ENCODE peak calls at places on chromosomes 7 and 10, in ten cellular contexts. O is heart right ventricle, H is right lobe of liver, A is hepatocyte, N is left ventricle myocardium inferior, J is upper lobe of right lung, B is suprapubic skin, W is Peyer's patch, X is endothelial cell of umbilical vein, I is PC-3. K is an unnamed sample.

GRCh38 chr7:33130184-33130583 is 820 bp downstream of the BBS9 start:
- DNase-seq in O (no peak), H (no peak), A (no peak), N (no peak), J (no peak), B (no peak), W (no peak), X (peak; percentile 9), I (no peak), K (peak; percentile 33)

GRCh38 chr10:92598321-92598720 is 5.4 kb downstream of the KIF11 start:
- DNase-seq in O (no peak), H (no peak), A (no peak), N (no peak), J (no peak), B (no peak), W (no peak), X (no peak), I (no peak), K (no peak)

GRCh38 chr10:124172241-124172661 is 78.9 kb upstream of the CHST15 start:
- DNase-seq in O (no peak), H (no peak), A (no peak), N (no peak), J (no peak), B (no peak), W (no peak), X (no peak), I (no peak), K (no peak)

GRCh38 chr7:135102372-135102771 is 45.5 kb upstream of the TMEM140 start:
- DNase-seq in O (no peak), H (no peak), A (no peak), N (no peak), J (no peak), B (no peak), W (no peak), X (no peak), I (no peak), K (no peak)

GRCh38 chr10:36602374-36602773 is 523.0 kb upstream of the ANKRD30A start:
- DNase-seq in O (no peak), H (no peak), A (no peak), N (no peak), J (no peak), B (no peak), W (no peak), X (peak; percentile 77), I (peak; percentile 98), K (no peak)

GRCh38 chr7:146655928-146656797 is 539.6 kb downstream of the CNTNAP2 start:
- DNase-seq in O (no peak), H (no peak), A (peak; percentile 56), N (no peak), J (no peak), B (no peak), W (no peak), X (no peak), I (peak; percentile 55), K (no peak)

GRCh38 chr7:131619336-131620305 is 63.2 kb upstream of the PODXL start:
- DNase-seq in O (no peak), H (no peak), A (peak; percentile 55), N (no peak), J (no peak), B (no peak), W (no peak), X (peak; percentile 42), I (peak; percentile 50), K (peak; percentile 78)

GRCh38 chr7:92725161-92725925 is 111.0 kb downstream of the CDK6 start:
- DNase-seq in O (no peak), H (no peak), A (no peak), N (no peak), J (no peak), B (no peak), W (no peak), X (no peak), I (no peak), K (no peak)

GRCh38 chr10:13984647-13985155 is 346.0 kb downstream of the FRMD4A start:
- DNase-seq in O (no peak), H (no peak), A (no peak), N (no peak), J (no peak), B (no peak), W (no peak), X (peak; percentile 98), I (peak; percentile 90), K (no peak)

GRCh38 chr7:23372671-23373070 is 73.5 kb downstream of the MALSU1 start:
- DNase-seq in O (no peak), H (no peak), A (no peak), N (no peak), J (no peak), B (no peak), W (no peak), X (no peak), I (no peak), K (no peak)

GRCh38 chr10:20277820-20278219 is 461.6 kb downstream of the PLXDC2 start:
- DNase-seq in O (no peak), H (no peak), A (no peak), N (no peak), J (no peak), B (no peak), W (no peak), X (no peak), I (no peak), K (no peak)

GRCh38 chr10:100481462-100482081 is 18.8 kb downstream of the WNT8B start:
- DNase-seq in O (peak; percentile 79), H (peak; percentile 84), A (peak; percentile 85), N (peak; percentile 82), J (peak; percentile 87), B (peak; percentile 86), W (peak; percentile 85), X (peak; percentile 97), I (peak; percentile 91), K (peak; percentile 78)

GRCh38 chr10:100482181-100482833 is 19.5 kb downstream of the WNT8B start:
- DNase-seq in O (peak; percentile 64), H (peak; percentile 82), A (peak; percentile 88), N (peak; percentile 67), J (peak; percentile 89), B (peak; percentile 84), W (peak; percentile 51), X (peak; percentile 78), I (peak; percentile 55), K (peak; percentile 66)

GRCh38 chr10:100485336-100485735 is 22.5 kb downstream of the WNT8B start:
- DNase-seq in O (no peak), H (no peak), A (no peak), N (no peak), J (no peak), B (no peak), W (no peak), X (peak; percentile 48), I (no peak), K (no peak)

GRCh38 chr10:100483876-100484666 is 21.3 kb downstream of the WNT8B start:
- DNase-seq in O (no peak), H (no peak), A (no peak), N (no peak), J (no peak), B (no peak), W (no peak), X (no peak), I (no peak), K (peak; percentile 59)

GRCh38 chr10:100482834-100483185 is 20.0 kb downstream of the WNT8B start:
- DNase-seq in O (no peak), H (no peak), A (no peak), N (no peak), J (no peak), B (no peak), W (no peak), X (no peak), I (no peak), K (peak; percentile 15)
- TF ChIP-seq CTCF in O (no peak), H (no peak), A (no peak), N (no peak), J (no peak), B (no peak), W (no peak), X (no peak), I (peak; percentile 23), K (no peak)

DNA sequence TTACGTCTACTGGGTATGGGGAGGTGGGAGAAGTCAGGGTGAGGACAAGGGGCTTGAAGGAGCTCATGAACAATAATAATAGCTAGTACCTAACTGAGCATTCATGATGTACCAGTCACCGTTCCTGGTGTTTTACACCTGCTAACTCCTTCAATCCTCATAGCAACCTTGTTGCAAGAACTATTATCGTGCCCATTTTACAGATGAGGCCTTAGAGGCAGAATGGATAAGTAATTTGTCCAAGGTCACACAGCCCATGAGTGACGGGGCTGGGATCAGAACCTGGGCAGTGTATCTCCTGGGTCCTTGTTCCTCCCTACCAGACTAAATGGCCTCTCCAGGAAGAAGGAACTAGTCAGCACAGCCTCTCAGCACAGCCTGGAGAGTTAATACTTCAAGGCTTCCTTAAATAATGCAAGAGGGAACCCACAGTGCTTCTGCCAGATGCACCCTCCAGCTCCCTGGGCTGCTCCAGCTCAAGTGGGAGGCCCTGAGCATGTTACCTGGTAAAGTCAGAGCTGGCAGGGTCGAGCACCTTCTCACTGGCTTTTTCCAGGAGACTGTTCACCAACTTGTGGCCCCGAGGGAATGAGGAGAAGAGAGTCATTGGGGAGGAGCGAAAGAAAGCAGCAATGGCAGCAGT is 28.8 kb downstream of the RRP12 start:
- DNase-seq in O (no peak), H (no peak), A (no peak), N (no peak), J (peak; percentile 79), B (no peak), W (no peak), X (no peak), I (no peak), K (no peak)
- H3K36me3 ChIP-seq in O (peaks cover 95% of the 10 kb centered on the region), H (peaks cover 1% of the 10 kb centered on the region), A (no peaks in the 10 kb centered on the region), N (peaks cover 82% of the 10 kb centered on the region), J (peaks cover 25% of the 10 kb centered on the region), B (peaks cover 88% of the 10 kb centered on the region), W (no peaks in the 10 kb centered on the region), X (no peaks in the 10 kb centered on the region), I (no peaks in the 10 kb centered on the region), K (peaks cover 42% of the 10 kb centered on the region)

GRCh38 chr7:12436896-12437535 is 33.4 kb upstream of the VWDE start:
- DNase-seq in O (no peak), H (no peak), A (peak; percentile 42), N (no peak), J (no peak), B (no peak), W (no peak), X (no peak), I (peak; percentile 68), K (peak; percentile 16)
- TF ChIP-seq CTCF in O (no peak), H (no peak), A (peak; percentile 40), N (no peak), J (no peak), B (no peak), W (no peak), X (no peak), I (peak; percentile 55), K (peak; percentile 46)

GRCh38 chr7:46071076-46071475 is 150.0 kb upstream of the IGFBP3 start:
- DNase-seq in O (no peak), H (no peak), A (no peak), N (no peak), J (no peak), B (no peak), W (no peak), X (no peak), I (no peak), K (no peak)

GRCh38 chr7:46071601-46072000 is 150.5 kb upstream of the IGFBP3 start:
- DNase-seq in O (no peak), H (no peak), A (no peak), N (no peak), J (no peak), B (no peak), W (no peak), X (no peak), I (no peak), K (no peak)

GRCh38 chr7:46072722-46073121 is 151.7 kb upstream of the IGFBP3 start:
- DNase-seq in O (no peak), H (no peak), A (no peak), N (no peak), J (no peak), B (no peak), W (no peak), X (no peak), I (no peak), K (no peak)

GRCh38 chr7:46068159-46068558 is 147.1 kb upstream of the IGFBP3 start:
- DNase-seq in O (no peak), H (no peak), A (no peak), N (no peak), J (no peak), B (no peak), W (no peak), X (no peak), I (no peak), K (no peak)
- H3K36me3 ChIP-seq in O (no peaks in the 10 kb centered on the region), H (no peaks in the 10 kb centered on the region), A (no peaks in the 10 kb centered on the region), N (no peaks in the 10 kb centered on the region), J (no peaks in the 10 kb centered on the region), B (no peaks in the 10 kb centered on the region), W (no peaks in the 10 kb centered on the region), X (no peaks in the 10 kb centered on the region), I (no peaks in the 10 kb centered on the region), K (no peaks in the 10 kb centered on the region)

K was measured in WERI-Rb-1.